ENCODE peak calls at places on chromosomes 5 and 9, in seven cellular contexts. J, B, O, E, M, W and Z are unnamed samples.

GRCh38 chr9:116662633-116663032 is 24.5 kb upstream of the TRIM32 start:
- DNase-seq in J (peak), B (no peak), O (peak), E (no peak), M (no peak), W (no peak), Z (peak)

GRCh38 chr9:35603506-35603985 is 1.5 kb upstream of the TESK1 start:
- DNase-seq in J (peak), B (no peak), O (peak), E (no peak), M (no peak), W (peak), Z (peak)

GRCh38 chr5:168756517-168757391 is 177.6 kb upstream of the PANK3 start:
- DNase-seq in J (no peak), B (no peak), O (no peak), E (no peak), M (no peak), W (no peak), Z (no peak)

GRCh38 chr5:174877987-174878386 is 153.6 kb downstream of the MSX2 start:
- DNase-seq in J (no peak), B (no peak), O (no peak), E (no peak), M (no peak), W (no peak), Z (no peak)

GRCh38 chr5:144144956-144145751 is 25.3 kb downstream of the YIPF5 start:
- DNase-seq in J (no peak), B (no peak), O (no peak), E (no peak), M (no peak), W (no peak), Z (no peak)

GRCh38 chr9:115548826-115549225 is 430.9 kb upstream of the TNC start:
- DNase-seq in J (peak), B (no peak), O (peak), E (no peak), M (no peak), W (no peak), Z (peak)

GRCh38 chr5:80860934-80861613 is 99.1 kb upstream of the RASGRF2 start:
- DNase-seq in J (peak), B (no peak), O (peak), E (no peak), M (no peak), W (no peak), Z (peak)

GRCh38 chr5:39255406-39255805 is 36.0 kb upstream of the FYB1 start:
- DNase-seq in J (no peak), B (no peak), O (no peak), E (no peak), M (no peak), W (no peak), Z (no peak)

GRCh38 chr5:72390836-72391235 is 70.7 kb downstream of the PTCD2 start:
- DNase-seq in J (no peak), B (no peak), O (no peak), E (no peak), M (no peak), W (no peak), Z (no peak)

GRCh38 chr5:76166886-76167576 is 83.8 kb downstream of the SV2C start:
- DNase-seq in J (no peak), B (no peak), O (no peak), E (no peak), M (no peak), W (no peak), Z (no peak)

GRCh38 chr5:84383816-84384603 is 670 bp downstream of the EDIL3 start:
- DNase-seq in J (peak), B (no peak), O (peak), E (no peak), M (peak), W (peak), Z (no peak)

GRCh38 chr5:23977365-23977764 is 470.0 kb downstream of the PRDM9 start:
- DNase-seq in J (no peak), B (no peak), O (no peak), E (no peak), M (no peak), W (no peak), Z (no peak)

GRCh38 chr9:131405858-131406566 is 12.1 kb downstream of the PRRC2B start:
- DNase-seq in J (no peak), B (no peak), O (no peak), E (no peak), M (no peak), W (no peak), Z (no peak)

GRCh38 chr9:131404581-131404980 is 10.7 kb downstream of the PRRC2B start:
- DNase-seq in J (peak), B (no peak), O (peak), E (no peak), M (no peak), W (no peak), Z (no peak)

GRCh38 chr9:131406567-131407436 is 12.9 kb downstream of the PRRC2B start:
- DNase-seq in J (peak), B (no peak), O (no peak), E (peak), M (no peak), W (no peak), Z (peak)

GRCh38 chr9:131404987-131405386 is 11.1 kb downstream of the PRRC2B start:
- DNase-seq in J (no peak), B (no peak), O (no peak), E (no peak), M (no peak), W (no peak), Z (no peak)

DNA sequence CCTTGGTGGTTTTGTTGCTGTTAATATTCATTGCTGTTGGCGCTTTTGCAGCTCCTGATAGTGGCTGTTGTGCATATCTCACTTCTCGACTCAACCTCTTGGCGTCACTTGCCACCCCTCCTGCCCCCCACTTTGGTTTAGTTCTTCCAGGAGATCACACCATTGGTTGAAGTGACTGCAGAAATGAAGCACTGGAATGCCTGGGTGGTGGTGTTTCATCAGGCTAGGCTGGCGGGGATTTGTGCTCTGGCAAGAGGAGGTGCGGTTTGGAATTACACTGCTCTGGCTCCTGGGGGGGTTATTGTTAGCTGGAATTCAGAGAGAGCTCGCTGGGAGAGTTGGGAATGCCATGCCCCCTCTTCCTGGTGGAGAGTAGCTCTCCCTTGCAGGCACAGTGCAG is 11.5 kb downstream of the PRRC2B start:
- DNase-seq in J (peak), B (no peak), O (peak), E (peak), M (no peak), W (no peak), Z (peak)
- H3K4me3 ChIP-seq in J (peak), B (peak), O (no peak), E (peak), M (no peak), W (no peak), Z (no peak)

GRCh38 chr5:93250431-93250830 is 330.6 kb downstream of the NR2F1-AS1 start:
- DNase-seq in J (no peak), B (no peak), O (no peak), E (no peak), M (no peak), W (no peak), Z (no peak)
- H3K4me3 ChIP-seq in J (no peak), B (no peak), O (no peak), E (no peak), M (peak), W (no peak), Z (no peak)

GRCh38 chr5:151250346-151251000 is 2.5 kb upstream of the GM2A start:
- DNase-seq in J (no peak), B (no peak), O (no peak), E (no peak), M (no peak), W (no peak), Z (no peak)
- H3K4me3 ChIP-seq in J (no peak), B (no peak), O (no peak), E (peak), M (no peak), W (no peak), Z (no peak)

GRCh38 chr5:114362197-114362976 is 517 bp downstream of the KCNN2 start:
- DNase-seq in J (peak), B (no peak), O (no peak), E (no peak), M (no peak), W (no peak), Z (peak)

GRCh38 chr5:114360816-114361723 is 800 bp upstream of the KCNN2 start:
- DNase-seq in J (no peak), B (no peak), O (no peak), E (no peak), M (no peak), W (peak), Z (no peak)

GRCh38 chr5:114358329-114358728 is 3.5 kb upstream of the KCNN2 start:
- DNase-seq in J (no peak), B (no peak), O (no peak), E (no peak), M (no peak), W (no peak), Z (peak)

GRCh38 chr5:114361724-114362196 is at the start of gene KCNN2:
- DNase-seq in J (peak), B (no peak), O (peak), E (no peak), M (no peak), W (peak), Z (peak)

GRCh38 chr5:114360362-114360761 is 1.5 kb upstream of the KCNN2 start:
- DNase-seq in J (no peak), B (no peak), O (no peak), E (no peak), M (no peak), W (no peak), Z (no peak)
- H3K4me3 ChIP-seq in J (no peak), B (peak), O (no peak), E (no peak), M (no peak), W (peak), Z (peak)

DNA sequence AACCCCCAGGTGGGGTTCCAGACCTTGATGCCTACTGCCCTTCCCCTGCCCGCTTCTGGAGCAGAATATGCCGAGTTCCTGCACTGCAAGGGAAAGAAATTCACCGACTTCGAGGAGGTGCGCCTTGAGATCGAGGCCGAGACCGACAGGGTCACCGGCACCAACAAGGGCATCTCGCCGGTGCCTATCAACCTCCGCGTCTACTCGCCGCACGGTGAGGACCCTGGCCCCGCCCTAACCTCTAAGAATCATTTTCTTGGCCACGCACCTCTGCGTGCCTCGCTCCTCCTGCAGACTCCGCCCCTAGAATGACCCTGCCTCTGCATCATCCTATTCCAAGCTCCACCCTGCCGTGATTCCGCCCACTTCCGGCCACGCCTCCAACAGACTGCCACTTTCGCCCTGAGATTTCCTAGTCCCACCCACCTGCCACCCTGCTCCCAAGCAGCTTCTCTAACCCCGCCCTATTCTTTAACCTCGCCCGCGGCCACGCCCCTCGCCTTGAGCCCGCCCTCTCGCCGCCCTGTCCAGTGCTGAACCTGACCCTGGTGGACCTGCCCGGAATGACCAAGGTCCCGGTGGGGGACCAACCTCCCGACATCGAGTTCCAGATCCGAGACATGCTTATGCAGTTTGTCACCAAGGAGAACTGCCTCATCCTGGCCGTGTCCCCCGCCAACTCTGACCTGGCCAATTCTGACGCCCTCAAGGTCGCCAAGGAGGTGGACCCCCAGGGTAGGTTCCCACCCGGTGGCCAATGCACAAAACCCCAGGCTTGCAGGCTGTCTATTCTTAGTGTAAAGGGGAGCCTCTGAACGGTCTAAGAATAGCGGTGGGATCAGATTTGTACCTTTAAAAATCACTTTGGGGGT is 15.6 kb downstream of the DNM1 start:
- DNase-seq in J (peak), B (no peak), O (peak), E (peak), M (peak), W (peak), Z (no peak)
- H3K4me3 ChIP-seq in J (no peak), B (peak), O (no peak), E (peak), M (no peak), W (peak), Z (no peak)

DNA sequence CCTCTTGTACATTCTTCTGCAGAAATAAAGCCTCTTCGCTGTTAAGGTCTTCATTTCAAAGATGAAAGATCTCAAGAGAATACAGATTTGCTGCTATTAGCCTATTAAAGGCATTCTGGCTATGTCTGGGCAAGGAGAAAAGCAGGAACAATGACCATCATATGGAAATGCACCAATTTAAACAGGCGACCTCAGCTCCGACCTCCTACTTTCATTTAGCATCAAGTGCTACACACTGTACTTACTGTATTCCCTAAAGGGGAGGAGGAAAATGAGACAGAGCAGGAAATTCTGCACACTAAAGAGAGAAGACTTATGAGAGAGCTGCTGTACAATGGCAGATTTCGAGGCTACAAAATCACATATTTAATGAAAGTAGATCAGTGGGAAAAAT is 64.9 kb downstream of the HABP4 start:
- DNase-seq in J (peak), B (no peak), O (peak), E (no peak), M (no peak), W (no peak), Z (peak)
- H3K4me3 ChIP-seq in J (peak), B (no peak), O (peak), E (no peak), M (no peak), W (no peak), Z (no peak)

GRCh38 chr5:133520062-133520461 is 92.3 kb downstream of the FSTL4 start:
- DNase-seq in J (no peak), B (peak), O (no peak), E (no peak), M (no peak), W (no peak), Z (no peak)

GRCh38 chr5:133519191-133519590 is 93.2 kb downstream of the FSTL4 start:
- DNase-seq in J (no peak), B (peak), O (no peak), E (no peak), M (no peak), W (no peak), Z (no peak)

GRCh38 chr5:133523013-133523658 is 89.2 kb downstream of the FSTL4 start:
- DNase-seq in J (no peak), B (peak), O (no peak), E (no peak), M (no peak), W (no peak), Z (no peak)

GRCh38 chr5:133523921-133524320 is 88.4 kb downstream of the FSTL4 start:
- DNase-seq in J (no peak), B (no peak), O (no peak), E (no peak), M (no peak), W (no peak), Z (no peak)

GRCh38 chr5:133520991-133521706 is 91.2 kb downstream of the FSTL4 start:
- DNase-seq in J (no peak), B (peak), O (no peak), E (no peak), M (no peak), W (no peak), Z (no peak)
- H3K4me3 ChIP-seq in J (no peak), B (no peak), O (no peak), E (no peak), M (no peak), W (no peak), Z (no peak)

GRCh38 chr5:123134653-123135181 is 45.7 kb downstream of the PRDM6 start:
- DNase-seq in J (no peak), B (no peak), O (no peak), E (no peak), M (no peak), W (no peak), Z (no peak)
- H3K4me3 ChIP-seq in J (no peak), B (no peak), O (no peak), E (no peak), M (no peak), W (no peak), Z (no peak)

GRCh38 chr5:149406203-149406978 is 27.3 kb upstream of the IL17B start:
- DNase-seq in J (peak), B (no peak), O (peak), E (no peak), M (no peak), W (peak), Z (peak)
- H3K4me3 ChIP-seq in J (peak), B (peak), O (peak), E (no peak), M (no peak), W (peak), Z (peak)